ENCODE peak calls at places on chromosomes 7 and 10, in six cellular contexts. R is mucosa of descending colon, E is fibroblast of mammary gland, S is PC-3, A is fibroblast of the aortic adventitia, B is ovary. K is an unnamed sample.

GRCh38 chr10:103079100-103079499 is 114.0 kb downstream of the NT5C2 start:
- DNase-seq in R (no peak), E (no peak), S (no peak), A (no peak), B (no peak), K (peak)

GRCh38 chr10:127207081-127207480 is 10.7 kb upstream of the INSYN2A start:
- DNase-seq in R (no peak), E (no peak), S (no peak), A (peak), B (no peak), K (no peak)

GRCh38 chr7:123682690-123683089 is 27.0 kb downstream of the LMOD2 start:
- DNase-seq in R (no peak), E (peak), S (peak), A (peak), B (no peak), K (no peak)

GRCh38 chr7:2528481-2529095 is 9.0 kb downstream of the LFNG start:
- DNase-seq in R (peak), E (no peak), S (no peak), A (no peak), B (no peak), K (no peak)

GRCh38 chr10:25094590-25094989 is 78.2 kb downstream of the THNSL1 start:
- DNase-seq in R (no peak), E (no peak), S (no peak), A (no peak), B (no peak), K (no peak)

GRCh38 chr7:10239643-10240345 is 733.9 kb upstream of the PHF14 start:
- DNase-seq in R (no peak), E (no peak), S (no peak), A (no peak), B (no peak), K (no peak)

GRCh38 chr7:19397917-19398316 is 252.7 kb upstream of the FERD3L start:
- DNase-seq in R (no peak), E (peak), S (peak), A (no peak), B (no peak), K (no peak)

GRCh38 chr10:96017227-96017687 is 26.1 kb upstream of the CCNJ start:
- DNase-seq in R (no peak), E (peak), S (peak), A (peak), B (no peak), K (no peak)

GRCh38 chr10:104074505-104074904 is 11.2 kb downstream of the COL17A1 start:
- DNase-seq in R (no peak), E (no peak), S (no peak), A (no peak), B (no peak), K (no peak)

GRCh38 chr10:47414752-47415519 is 30.8 kb upstream of the ZNF488 start:
- DNase-seq in R (no peak), E (no peak), S (no peak), A (no peak), B (peak), K (peak)

GRCh38 chr10:70668454-70668970 is 3.8 kb upstream of the ADAMTS14 start:
- DNase-seq in R (no peak), E (peak), S (peak), A (peak), B (no peak), K (no peak)

GRCh38 chr7:94223375-94224084 is 171.2 kb upstream of the COL1A2 start:
- DNase-seq in R (no peak), E (peak), S (peak), A (peak), B (no peak), K (no peak)

GRCh38 chr10:97974526-97975525 is 55.6 kb downstream of the CRTAC1 start:
- DNase-seq in R (no peak), E (no peak), S (no peak), A (no peak), B (no peak), K (no peak)

GRCh38 chr10:90849956-90850749 is 7.7 kb downstream of the HTR7 start:
- DNase-seq in R (no peak), E (peak), S (peak), A (peak), B (no peak), K (no peak)

GRCh38 chr7:55415173-55415778 is 50.1 kb downstream of the LANCL2 start:
- DNase-seq in R (no peak), E (peak), S (peak), A (peak), B (peak), K (peak)

GRCh38 chr10:986137-986825 is 2.0 kb upstream of the GTPBP4 start:
- DNase-seq in R (no peak), E (peak), S (peak), A (peak), B (no peak), K (no peak)

GRCh38 chr10:112957589-112958202 is 7.6 kb downstream of the TCF7L2 start:
- DNase-seq in R (no peak), E (peak), S (no peak), A (peak), B (no peak), K (no peak)

GRCh38 chr7:73354787-73355186 is 26.8 kb downstream of the FKBP6 start:
- DNase-seq in R (no peak), E (no peak), S (no peak), A (no peak), B (no peak), K (no peak)

GRCh38 chr7:50795831-50796230 is 13.1 kb upstream of the GRB10 start:
- DNase-seq in R (no peak), E (no peak), S (peak), A (no peak), B (no peak), K (no peak)
- TF ChIP-seq CTCF in R (no peak), E (no peak), S (peak), A (peak), B (no peak), K (peak)

GRCh38 chr10:114603943-114604342 is 54.1 kb downstream of the ABLIM1 start:
- DNase-seq in R (no peak), E (no peak), S (peak), A (peak), B (no peak), K (no peak)

GRCh38 chr10:114605155-114605797 is 52.8 kb downstream of the ABLIM1 start:
- DNase-seq in R (no peak), E (peak), S (no peak), A (peak), B (no peak), K (no peak)

GRCh38 chr10:114609518-114610426 is 48.3 kb downstream of the ABLIM1 start:
- DNase-seq in R (no peak), E (no peak), S (no peak), A (no peak), B (no peak), K (no peak)

GRCh38 chr10:114604357-114605129 is 53.5 kb downstream of the ABLIM1 start:
- DNase-seq in R (no peak), E (no peak), S (no peak), A (peak), B (no peak), K (no peak)

DNA sequence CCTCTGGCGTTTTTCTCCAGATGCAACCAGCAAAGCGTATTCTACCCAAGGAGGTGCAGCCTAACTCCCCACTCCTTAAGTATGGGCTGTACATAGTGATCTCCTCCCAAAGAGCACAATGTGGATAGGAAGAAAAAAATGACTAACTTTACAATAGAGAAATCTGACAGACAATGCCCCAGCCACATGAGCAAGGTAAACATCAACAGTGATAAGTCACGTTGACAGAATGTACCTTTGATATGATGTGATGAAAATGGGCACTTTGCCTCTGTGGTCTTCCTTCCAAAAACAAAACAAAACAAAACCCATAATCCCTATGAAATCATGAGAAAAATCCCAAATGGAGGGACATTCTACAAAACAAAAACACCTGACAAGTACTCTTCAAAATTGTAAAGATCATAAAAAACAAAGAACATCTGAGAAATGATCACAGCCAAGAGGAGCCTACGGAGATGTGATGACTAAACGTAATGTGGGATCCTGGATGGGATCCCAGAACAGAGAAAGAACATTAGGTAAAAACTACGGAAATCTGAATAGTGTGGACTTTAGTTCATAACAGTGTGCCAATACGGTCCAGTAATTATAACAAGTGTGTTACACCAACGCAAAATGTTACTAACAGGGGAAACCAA is 50.6 kb downstream of the ABLIM1 start:
- DNase-seq in R (no peak), E (peak), S (peak), A (peak), B (no peak), K (no peak)
- TF ChIP-seq CTCF in R (no peak), E (no peak), S (no peak), A (no peak), B (no peak), K (no peak)

GRCh38 chr10:19815036-19815435 is 1.2 kb upstream of the PLXDC2 start:
- DNase-seq in R (no peak), E (no peak), S (no peak), A (no peak), B (no peak), K (no peak)

GRCh38 chr10:19815478-19816419 is 483 bp upstream of the PLXDC2 start:
- DNase-seq in R (peak), E (peak), S (no peak), A (no peak), B (peak), K (peak)

GRCh38 chr10:19819419-19820033 is 3.3 kb downstream of the PLXDC2 start:
- DNase-seq in R (no peak), E (peak), S (peak), A (peak), B (no peak), K (no peak)

GRCh38 chr10:19816420-19817250 is at the start of gene PLXDC2:
- DNase-seq in R (peak), E (peak), S (peak), A (peak), B (peak), K (no peak)

GRCh38 chr10:19817251-19818046 is 1.2 kb downstream of the PLXDC2 start:
- DNase-seq in R (peak), E (no peak), S (no peak), A (no peak), B (peak), K (no peak)
- TF ChIP-seq CTCF in R (no peak), E (peak), S (no peak), A (peak), B (no peak), K (peak)

GRCh38 chr7:78038465-78039080 is 240.0 kb downstream of the PHTF2 start:
- DNase-seq in R (no peak), E (no peak), S (no peak), A (no peak), B (no peak), K (no peak)
- TF ChIP-seq CTCF in R (no peak), E (no peak), S (no peak), A (no peak), B (no peak), K (no peak)

GRCh38 chr7:106029941-106030340 is 66.9 kb downstream of the CDHR3 start:
- DNase-seq in R (no peak), E (no peak), S (no peak), A (no peak), B (no peak), K (no peak)
- TF ChIP-seq CTCF in R (no peak), E (no peak), S (peak), A (no peak), B (no peak), K (no peak)

GRCh38 chr10:3954615-3955014 is 169.6 kb upstream of the KLF6 start:
- DNase-seq in R (no peak), E (no peak), S (no peak), A (no peak), B (peak), K (no peak)
- TF ChIP-seq CTCF in R (no peak), E (no peak), S (no peak), A (no peak), B (no peak), K (no peak)

K was measured in osteocyte.